ENCODE peak calls at places on chromosomes 7 and 10, in eight cellular contexts. One of them, this sample, is unnamed.

GRCh38 chr7:77439572-77439971 is 23.4 kb upstream of the GSAP start:
- DNase-seq in NCI-H1417 treated with DMSO at 0.1 percent for 48 hours: no peak
- DNase-seq in left cardiac atrium: peak
- DNase-seq in hippocampal formation: peak
- DNase-seq in NCI-H69: peak
- DNase-seq in astrocyte of the cerebellum: no peak
- DNase-seq in effector memory CD8-positive, alpha-beta T cell: no peak
- DNase-seq in SK-MEL-5: peak
- DNase-seq in this sample: peak

GRCh38 chr10:119198438-119198837 is 8.9 kb upstream of the GRK5 start:
- DNase-seq in NCI-H1417 treated with DMSO at 0.1 percent for 48 hours: no peak
- DNase-seq in left cardiac atrium: no peak
- DNase-seq in hippocampal formation: no peak
- DNase-seq in NCI-H69: no peak
- DNase-seq in astrocyte of the cerebellum: no peak
- DNase-seq in effector memory CD8-positive, alpha-beta T cell: no peak
- DNase-seq in SK-MEL-5: peak
- DNase-seq in this sample: peak

GRCh38 chr10:125048101-125048864 is 106.4 kb downstream of the ZRANB1 start:
- DNase-seq in NCI-H1417 treated with DMSO at 0.1 percent for 48 hours: no peak
- DNase-seq in left cardiac atrium: peak
- DNase-seq in hippocampal formation: peak
- DNase-seq in NCI-H69: peak
- DNase-seq in astrocyte of the cerebellum: peak
- DNase-seq in effector memory CD8-positive, alpha-beta T cell: peak
- DNase-seq in SK-MEL-5: peak
- DNase-seq in this sample: peak

GRCh38 chr7:81155654-81156373 is 237.0 kb upstream of the SEMA3C start:
- DNase-seq in NCI-H1417 treated with DMSO at 0.1 percent for 48 hours: no peak
- DNase-seq in left cardiac atrium: no peak
- DNase-seq in hippocampal formation: no peak
- DNase-seq in NCI-H69: peak
- DNase-seq in astrocyte of the cerebellum: no peak
- DNase-seq in effector memory CD8-positive, alpha-beta T cell: no peak
- DNase-seq in SK-MEL-5: peak
- DNase-seq in this sample: no peak

GRCh38 chr7:101557421-101557820 is 71.7 kb downstream of the MYL10 start:
- DNase-seq in NCI-H1417 treated with DMSO at 0.1 percent for 48 hours: no peak
- DNase-seq in left cardiac atrium: no peak
- DNase-seq in hippocampal formation: no peak
- DNase-seq in NCI-H69: no peak
- DNase-seq in astrocyte of the cerebellum: no peak
- DNase-seq in effector memory CD8-positive, alpha-beta T cell: no peak
- DNase-seq in SK-MEL-5: no peak
- DNase-seq in this sample: no peak

GRCh38 chr7:83947260-83947659 is 247.3 kb downstream of the SEMA3A start:
- DNase-seq in NCI-H1417 treated with DMSO at 0.1 percent for 48 hours: no peak
- DNase-seq in left cardiac atrium: no peak
- DNase-seq in hippocampal formation: peak
- DNase-seq in NCI-H69: peak
- DNase-seq in astrocyte of the cerebellum: no peak
- DNase-seq in effector memory CD8-positive, alpha-beta T cell: no peak
- DNase-seq in SK-MEL-5: peak
- DNase-seq in this sample: peak

GRCh38 chr7:143936087-143937009 is 1.3 kb downstream of the OR2F2 start:
- DNase-seq in NCI-H1417 treated with DMSO at 0.1 percent for 48 hours: no peak
- DNase-seq in left cardiac atrium: no peak
- DNase-seq in hippocampal formation: peak
- DNase-seq in NCI-H69: no peak
- DNase-seq in astrocyte of the cerebellum: no peak
- DNase-seq in effector memory CD8-positive, alpha-beta T cell: no peak
- DNase-seq in SK-MEL-5: no peak
- DNase-seq in this sample: no peak

GRCh38 chr10:71074176-71074755 is 138.1 kb upstream of the UNC5B start:
- DNase-seq in NCI-H1417 treated with DMSO at 0.1 percent for 48 hours: no peak
- DNase-seq in left cardiac atrium: peak
- DNase-seq in hippocampal formation: no peak
- DNase-seq in NCI-H69: peak
- DNase-seq in astrocyte of the cerebellum: no peak
- DNase-seq in effector memory CD8-positive, alpha-beta T cell: no peak
- DNase-seq in SK-MEL-5: peak
- DNase-seq in this sample: no peak

GRCh38 chr7:84647797-84648762 is 453.5 kb upstream of the SEMA3A start:
- DNase-seq in NCI-H1417 treated with DMSO at 0.1 percent for 48 hours: no peak
- DNase-seq in left cardiac atrium: no peak
- DNase-seq in hippocampal formation: peak
- DNase-seq in NCI-H69: no peak
- DNase-seq in astrocyte of the cerebellum: peak
- DNase-seq in effector memory CD8-positive, alpha-beta T cell: no peak
- DNase-seq in SK-MEL-5: no peak
- DNase-seq in this sample: no peak

GRCh38 chr7:112160130-112160770 is 45.9 kb downstream of the DOCK4 start:
- DNase-seq in NCI-H1417 treated with DMSO at 0.1 percent for 48 hours: no peak
- DNase-seq in left cardiac atrium: peak
- DNase-seq in hippocampal formation: no peak
- DNase-seq in NCI-H69: peak
- DNase-seq in astrocyte of the cerebellum: peak
- DNase-seq in effector memory CD8-positive, alpha-beta T cell: no peak
- DNase-seq in SK-MEL-5: no peak
- DNase-seq in this sample: peak

GRCh38 chr10:122567056-122567660 is 6.6 kb downstream of the DMBT1 start:
- DNase-seq in NCI-H1417 treated with DMSO at 0.1 percent for 48 hours: no peak
- DNase-seq in left cardiac atrium: no peak
- DNase-seq in hippocampal formation: no peak
- DNase-seq in NCI-H69: peak
- DNase-seq in astrocyte of the cerebellum: no peak
- DNase-seq in effector memory CD8-positive, alpha-beta T cell: no peak
- DNase-seq in SK-MEL-5: peak
- DNase-seq in this sample: peak

GRCh38 chr7:158827411-158828342 is 1.6 kb downstream of the ESYT2 start:
- DNase-seq in NCI-H1417 treated with DMSO at 0.1 percent for 48 hours: no peak
- DNase-seq in left cardiac atrium: no peak
- DNase-seq in hippocampal formation: no peak
- DNase-seq in NCI-H69: no peak
- DNase-seq in astrocyte of the cerebellum: no peak
- DNase-seq in effector memory CD8-positive, alpha-beta T cell: no peak
- DNase-seq in SK-MEL-5: peak
- DNase-seq in this sample: no peak

GRCh38 chr7:79506481-79506880 is 53.0 kb upstream of the MAGI2 start:
- DNase-seq in NCI-H1417 treated with DMSO at 0.1 percent for 48 hours: no peak
- DNase-seq in left cardiac atrium: no peak
- DNase-seq in hippocampal formation: no peak
- DNase-seq in NCI-H69: no peak
- DNase-seq in astrocyte of the cerebellum: no peak
- DNase-seq in effector memory CD8-positive, alpha-beta T cell: no peak
- DNase-seq in SK-MEL-5: no peak
- DNase-seq in this sample: no peak

GRCh38 chr7:88218836-88219605 is 817 bp downstream of the SRI start:
- DNase-seq in NCI-H1417 treated with DMSO at 0.1 percent for 48 hours: no peak
- DNase-seq in left cardiac atrium: peak
- DNase-seq in hippocampal formation: peak
- DNase-seq in NCI-H69: peak
- DNase-seq in astrocyte of the cerebellum: peak
- DNase-seq in effector memory CD8-positive, alpha-beta T cell: peak
- DNase-seq in SK-MEL-5: peak
- DNase-seq in this sample: peak

GRCh38 chr7:24756545-24756988 is 697 bp downstream of the GSDME start:
- DNase-seq in NCI-H1417 treated with DMSO at 0.1 percent for 48 hours: no peak
- DNase-seq in left cardiac atrium: peak
- DNase-seq in hippocampal formation: no peak
- DNase-seq in NCI-H69: no peak
- DNase-seq in astrocyte of the cerebellum: no peak
- DNase-seq in effector memory CD8-positive, alpha-beta T cell: no peak
- DNase-seq in SK-MEL-5: no peak
- DNase-seq in this sample: no peak

GRCh38 chr10:79350407-79351154 is 3.3 kb downstream of the PPIF start:
- DNase-seq in NCI-H1417 treated with DMSO at 0.1 percent for 48 hours: no peak
- DNase-seq in left cardiac atrium: no peak
- DNase-seq in hippocampal formation: no peak
- DNase-seq in NCI-H69: no peak
- DNase-seq in astrocyte of the cerebellum: no peak
- DNase-seq in effector memory CD8-positive, alpha-beta T cell: no peak
- DNase-seq in SK-MEL-5: no peak
- DNase-seq in this sample: no peak

GRCh38 chr7:99563650-99564049 is 5.2 kb downstream of the ZNF655 start:
- DNase-seq in NCI-H1417 treated with DMSO at 0.1 percent for 48 hours: no peak
- DNase-seq in left cardiac atrium: no peak
- DNase-seq in hippocampal formation: no peak
- DNase-seq in NCI-H69: no peak
- DNase-seq in astrocyte of the cerebellum: peak
- DNase-seq in effector memory CD8-positive, alpha-beta T cell: no peak
- DNase-seq in SK-MEL-5: no peak
- DNase-seq in this sample: no peak

GRCh38 chr7:33694006-33694405 is 211.3 kb upstream of the BMPER start:
- DNase-seq in NCI-H1417 treated with DMSO at 0.1 percent for 48 hours: no peak
- DNase-seq in left cardiac atrium: no peak
- DNase-seq in hippocampal formation: no peak
- DNase-seq in NCI-H69: no peak
- DNase-seq in astrocyte of the cerebellum: no peak
- DNase-seq in effector memory CD8-positive, alpha-beta T cell: no peak
- DNase-seq in SK-MEL-5: no peak
- DNase-seq in this sample: no peak

GRCh38 chr10:42781893-42782445 is 626 bp upstream of the BMS1 start:
- DNase-seq in NCI-H1417 treated with DMSO at 0.1 percent for 48 hours: no peak
- DNase-seq in left cardiac atrium: peak
- DNase-seq in hippocampal formation: no peak
- DNase-seq in NCI-H69: no peak
- DNase-seq in astrocyte of the cerebellum: no peak
- DNase-seq in effector memory CD8-positive, alpha-beta T cell: no peak
- DNase-seq in SK-MEL-5: peak
- DNase-seq in this sample: peak

GRCh38 chr7:111840528-111840927 is 278.2 kb upstream of the IMMP2L start:
- DNase-seq in NCI-H1417 treated with DMSO at 0.1 percent for 48 hours: no peak
- DNase-seq in left cardiac atrium: no peak
- DNase-seq in hippocampal formation: no peak
- DNase-seq in NCI-H69: no peak
- DNase-seq in astrocyte of the cerebellum: no peak
- DNase-seq in effector memory CD8-positive, alpha-beta T cell: no peak
- DNase-seq in SK-MEL-5: no peak
- DNase-seq in this sample: no peak

GRCh38 chr10:92119340-92119739 is 171.5 kb downstream of the CPEB3 start:
- DNase-seq in NCI-H1417 treated with DMSO at 0.1 percent for 48 hours: no peak
- DNase-seq in left cardiac atrium: no peak
- DNase-seq in hippocampal formation: no peak
- DNase-seq in NCI-H69: no peak
- DNase-seq in astrocyte of the cerebellum: no peak
- DNase-seq in effector memory CD8-positive, alpha-beta T cell: no peak
- DNase-seq in SK-MEL-5: no peak
- DNase-seq in this sample: no peak

GRCh38 chr7:151271699-151272355 is 23.3 kb upstream of the SMARCD3 start:
- DNase-seq in NCI-H1417 treated with DMSO at 0.1 percent for 48 hours: no peak
- DNase-seq in left cardiac atrium: no peak
- DNase-seq in hippocampal formation: no peak
- DNase-seq in NCI-H69: no peak
- DNase-seq in astrocyte of the cerebellum: no peak
- DNase-seq in effector memory CD8-positive, alpha-beta T cell: no peak
- DNase-seq in SK-MEL-5: peak
- DNase-seq in this sample: peak

GRCh38 chr10:105085980-105086379 is 444.9 kb downstream of the SORCS3 start:
- DNase-seq in NCI-H1417 treated with DMSO at 0.1 percent for 48 hours: no peak
- DNase-seq in left cardiac atrium: no peak
- DNase-seq in hippocampal formation: no peak
- DNase-seq in NCI-H69: no peak
- DNase-seq in astrocyte of the cerebellum: no peak
- DNase-seq in effector memory CD8-positive, alpha-beta T cell: no peak
- DNase-seq in SK-MEL-5: no peak
- DNase-seq in this sample: no peak

GRCh38 chr10:122163182-122164027 is 107.7 kb upstream of the BTBD16 start:
- DNase-seq in NCI-H1417 treated with DMSO at 0.1 percent for 48 hours: no peak
- DNase-seq in left cardiac atrium: no peak
- DNase-seq in hippocampal formation: no peak
- DNase-seq in NCI-H69: peak
- DNase-seq in astrocyte of the cerebellum: no peak
- DNase-seq in effector memory CD8-positive, alpha-beta T cell: no peak
- DNase-seq in SK-MEL-5: no peak
- DNase-seq in this sample: no peak

GRCh38 chr10:91907914-91908357 is 1.4 kb downstream of the FGFBP3 start:
- DNase-seq in NCI-H1417 treated with DMSO at 0.1 percent for 48 hours: no peak
- DNase-seq in left cardiac atrium: no peak
- DNase-seq in hippocampal formation: no peak
- DNase-seq in NCI-H69: peak
- DNase-seq in astrocyte of the cerebellum: no peak
- DNase-seq in effector memory CD8-positive, alpha-beta T cell: no peak
- DNase-seq in SK-MEL-5: no peak
- DNase-seq in this sample: peak

GRCh38 chr10:110011679-110012078 is 3.9 kb downstream of the ADD3 start:
- DNase-seq in NCI-H1417 treated with DMSO at 0.1 percent for 48 hours: no peak
- DNase-seq in left cardiac atrium: no peak
- DNase-seq in hippocampal formation: no peak
- DNase-seq in NCI-H69: peak
- DNase-seq in astrocyte of the cerebellum: no peak
- DNase-seq in effector memory CD8-positive, alpha-beta T cell: no peak
- DNase-seq in SK-MEL-5: no peak
- DNase-seq in this sample: no peak

GRCh38 chr10:21100871-21101514 is 203.9 kb upstream of the NEBL start:
- DNase-seq in NCI-H1417 treated with DMSO at 0.1 percent for 48 hours: no peak
- DNase-seq in left cardiac atrium: no peak
- DNase-seq in hippocampal formation: no peak
- DNase-seq in NCI-H69: no peak
- DNase-seq in astrocyte of the cerebellum: peak
- DNase-seq in effector memory CD8-positive, alpha-beta T cell: no peak
- DNase-seq in SK-MEL-5: no peak
- DNase-seq in this sample: peak

GRCh38 chr7:32206987-32207386 is 136.8 kb upstream of the PDE1C start:
- DNase-seq in NCI-H1417 treated with DMSO at 0.1 percent for 48 hours: no peak
- DNase-seq in left cardiac atrium: no peak
- DNase-seq in hippocampal formation: no peak
- DNase-seq in NCI-H69: peak
- DNase-seq in astrocyte of the cerebellum: peak
- DNase-seq in effector memory CD8-positive, alpha-beta T cell: no peak
- DNase-seq in SK-MEL-5: peak
- DNase-seq in this sample: peak

GRCh38 chr7:51376420-51377092 is 59.9 kb upstream of the COBL start:
- DNase-seq in NCI-H1417 treated with DMSO at 0.1 percent for 48 hours: no peak
- DNase-seq in left cardiac atrium: no peak
- DNase-seq in hippocampal formation: no peak
- DNase-seq in NCI-H69: peak
- DNase-seq in astrocyte of the cerebellum: no peak
- DNase-seq in effector memory CD8-positive, alpha-beta T cell: no peak
- DNase-seq in SK-MEL-5: no peak
- DNase-seq in this sample: peak

GRCh38 chr7:104848386-104848990 is 165.5 kb upstream of the KMT2E start:
- DNase-seq in NCI-H1417 treated with DMSO at 0.1 percent for 48 hours: no peak
- DNase-seq in left cardiac atrium: no peak
- DNase-seq in hippocampal formation: peak
- DNase-seq in NCI-H69: peak
- DNase-seq in astrocyte of the cerebellum: peak
- DNase-seq in effector memory CD8-positive, alpha-beta T cell: peak
- DNase-seq in SK-MEL-5: peak
- DNase-seq in this sample: peak

GRCh38 chr10:91551856-91552255 is 81.0 kb downstream of the PPP1R3C start:
- DNase-seq in NCI-H1417 treated with DMSO at 0.1 percent for 48 hours: no peak
- DNase-seq in left cardiac atrium: peak
- DNase-seq in hippocampal formation: peak
- DNase-seq in NCI-H69: peak
- DNase-seq in astrocyte of the cerebellum: peak
- DNase-seq in effector memory CD8-positive, alpha-beta T cell: no peak
- DNase-seq in SK-MEL-5: peak
- DNase-seq in this sample: peak

GRCh38 chr7:99788554-99788953 is 4.6 kb upstream of the CYP3A4 start:
- DNase-seq in NCI-H1417 treated with DMSO at 0.1 percent for 48 hours: no peak
- DNase-seq in left cardiac atrium: no peak
- DNase-seq in hippocampal formation: no peak
- DNase-seq in NCI-H69: no peak
- DNase-seq in astrocyte of the cerebellum: no peak
- DNase-seq in effector memory CD8-positive, alpha-beta T cell: no peak
- DNase-seq in SK-MEL-5: no peak
- DNase-seq in this sample: no peak

GRCh38 chr10:13000431-13000830 is 1.1 kb downstream of the CCDC3 start:
- DNase-seq in NCI-H1417 treated with DMSO at 0.1 percent for 48 hours: no peak
- DNase-seq in left cardiac atrium: no peak
- DNase-seq in hippocampal formation: no peak
- DNase-seq in NCI-H69: no peak
- DNase-seq in astrocyte of the cerebellum: no peak
- DNase-seq in effector memory CD8-positive, alpha-beta T cell: no peak
- DNase-seq in SK-MEL-5: no peak
- DNase-seq in this sample: no peak

GRCh38 chr7:26291699-26292538 is at the start of gene SNX10:
- DNase-seq in NCI-H1417 treated with DMSO at 0.1 percent for 48 hours: peak
- DNase-seq in left cardiac atrium: peak
- DNase-seq in hippocampal formation: no peak
- DNase-seq in NCI-H69: peak
- DNase-seq in astrocyte of the cerebellum: no peak
- DNase-seq in effector memory CD8-positive, alpha-beta T cell: peak
- DNase-seq in SK-MEL-5: peak
- DNase-seq in this sample: peak